ENCODE peak calls at places on chromosomes 5 and 9, in six cellular contexts. D, X, R, L, H and N are unnamed samples.

GRCh38 chr9:109063765-109064164 is 50.5 kb upstream of the CTNNAL1 start:
- DNase-seq in R (no peak), H (no peak), L (peak), D (no peak), X (no peak), N (no peak)

GRCh38 chr5:6781711-6782110 is 68.5 kb downstream of the TENT4A start:
- DNase-seq in L (no peak), D (no peak), H (no peak), R (no peak), X (no peak), N (no peak)

GRCh38 chr9:3124006-3124405 is 280.1 kb upstream of the PUM3 start:
- DNase-seq in H (no peak), L (no peak), X (no peak), R (no peak), D (no peak), N (no peak)

GRCh38 chr5:179258922-179259730 is 86.1 kb downstream of the ADAMTS2 start:
- DNase-seq in H (no peak), D (peak), R (no peak), L (peak), X (no peak), N (peak)

GRCh38 chr9:8857330-8858249 is 1058.0 kb upstream of the DMAC1 start:
- DNase-seq in X (no peak), L (peak), R (no peak), D (peak), H (peak), N (peak)

GRCh38 chr5:135632806-135633205 is 54.0 kb upstream of the CXCL14 start:
- DNase-seq in L (no peak), X (no peak), D (no peak), H (no peak), R (no peak), N (no peak)

GRCh38 chr9:18666987-18667772 is 193.2 kb downstream of the ADAMTSL1 start:
- DNase-seq in H (no peak), R (no peak), L (peak), X (no peak), D (no peak), N (no peak)

GRCh38 chr9:128252317-128253139 is 23.3 kb downstream of the GOLGA2 start:
- DNase-seq in H (no peak), L (no peak), X (no peak), D (no peak), R (no peak), N (no peak)

GRCh38 chr9:137740311-137740710 is 121.5 kb downstream of the EHMT1 start:
- DNase-seq in D (no peak), R (no peak), H (no peak), X (no peak), L (peak), N (no peak)

GRCh38 chr5:141902416-141902815 is 21.3 kb upstream of the DELE1 start:
- DNase-seq in H (no peak), D (no peak), R (no peak), X (no peak), L (no peak), N (no peak)

GRCh38 chr9:91736311-91736710 is 213.7 kb downstream of the ROR2 start:
- DNase-seq in R (no peak), X (no peak), H (no peak), D (no peak), L (no peak), N (no peak)

GRCh38 chr5:76942581-76942980 is 10.3 kb upstream of the CRHBP start:
- DNase-seq in L (no peak), H (no peak), R (no peak), D (no peak), X (no peak), N (no peak)

GRCh38 chr9:95769473-95769872 is 106.0 kb upstream of the ERCC6L2 start:
- DNase-seq in L (no peak), X (no peak), D (no peak), R (no peak), H (no peak), N (no peak)

GRCh38 chr9:101478906-101479305 is 43.3 kb upstream of the ALDOB start:
- DNase-seq in X (no peak), D (no peak), L (no peak), H (peak), R (no peak), N (no peak)

GRCh38 chr5:74632947-74633356 is 7.6 kb downstream of the ENC1 start:
- DNase-seq in R (no peak), D (no peak), H (no peak), X (no peak), L (peak), N (no peak)

GRCh38 chr5:143977891-143978448 is 166.0 kb downstream of the HMHB1 start:
- DNase-seq in X (no peak), D (no peak), H (no peak), R (no peak), L (no peak), N (no peak)

GRCh38 chr9:6467006-6467625 is 54.1 kb downstream of the UHRF2 start:
- DNase-seq in R (no peak), H (no peak), D (no peak), X (no peak), L (no peak), N (no peak)

GRCh38 chr9:102069969-102070368 is 331.5 kb upstream of the GRIN3A start:
- DNase-seq in L (no peak), H (no peak), X (no peak), D (no peak), R (no peak), N (no peak)

GRCh38 chr9:22049411-22049810 is 40.3 kb upstream of the CDKN2B start:
- DNase-seq in H (no peak), L (peak), X (no peak), D (no peak), R (no peak), N (no peak)

GRCh38 chr9:86287013-86287412 is 4.7 kb upstream of the ISCA1 start:
- DNase-seq in L (peak), D (no peak), H (no peak), X (no peak), R (no peak), N (peak)

GRCh38 chr5:81626524-81626923 is 124.4 kb downstream of the SSBP2 start:
- DNase-seq in H (no peak), X (no peak), D (no peak), L (peak), R (no peak), N (no peak)

GRCh38 chr5:150446103-150446502 is 3.4 kb downstream of the RPS14 start:
- DNase-seq in D (no peak), R (no peak), H (no peak), L (no peak), X (no peak), N (no peak)

GRCh38 chr9:129954868-129955550 is 88.0 kb downstream of the FNBP1 start:
- DNase-seq in R (no peak), D (no peak), X (no peak), H (no peak), L (peak), N (no peak)

GRCh38 chr9:94245651-94246050 is 13.4 kb upstream of the ZNF169 start:
- DNase-seq in D (no peak), R (no peak), X (no peak), H (no peak), L (no peak), N (no peak)

GRCh38 chr5:149421834-149422233 is 42.7 kb upstream of the IL17B start:
- DNase-seq in L (peak), R (no peak), D (no peak), H (no peak), X (no peak), N (no peak)

GRCh38 chr5:59433174-59433573 is 460.4 kb downstream of the PDE4D start:
- DNase-seq in H (no peak), R (no peak), D (no peak), L (no peak), X (no peak), N (no peak)

GRCh38 chr5:64295100-64295499 is 129.5 kb downstream of the RNF180 start:
- DNase-seq in H (no peak), R (no peak), X (no peak), L (no peak), D (no peak), N (no peak)

GRCh38 chr5:36494756-36495637 is 111.4 kb upstream of the SLC1A3 start:
- DNase-seq in L (peak), D (no peak), X (no peak), R (no peak), H (peak), N (no peak)

GRCh38 chr9:136373300-136374182 is at the start of gene CARD9:
- DNase-seq in H (no peak), X (no peak), L (no peak), R (no peak), D (no peak), N (peak)

GRCh38 chr9:76926324-76926731 is 20.4 kb upstream of the PRUNE2 start:
- DNase-seq in X (no peak), H (no peak), D (no peak), R (no peak), L (peak), N (no peak)